ENCODE peak calls at places on chromosomes 6 and 20, in five cellular contexts. F is Peyer's patch; C is Daoy; X is stimulated activated CD8-positive, alpha-beta memory T cell treated with anti-CD3 and anti-CD28 coated beads, Interleukin-2, amount 100 ng/mL, for 1 hour; P is A549. Q is an unnamed sample.
A peak's percentile ranks its signal among the peaks of the same experiment; 100 is the strongest.

GRCh38 chr20:22805219-22805618 is 220.8 kb upstream of the FOXA2 start:
- DNase-seq in P (peak; percentile 33), C (peak; percentile 50), F (no peak), X (no peak), Q (peak; percentile 50)

GRCh38 chr20:45111799-45112471 is 3.0 kb downstream of the WFDC5 start:
- DNase-seq in F (no peak), P (no peak), C (no peak), X (no peak), Q (no peak)

GRCh38 chr6:43966374-43966658 is 160.9 kb downstream of the MRPL14 start:
- DNase-seq in C (no peak), X (no peak), F (no peak), P (no peak), Q (no peak)

GRCh38 chr6:11413728-11414127 is 123.8 kb upstream of the TMEM170B start:
- DNase-seq in F (no peak), C (no peak), X (no peak), P (no peak), Q (no peak)

GRCh38 chr6:98039443-98039842 is 756.4 kb upstream of the MMS22L start:
- DNase-seq in P (no peak), C (no peak), X (no peak), F (no peak), Q (no peak)

GRCh38 chr6:28923318-28924102 is at the start of gene TRIM27:
- DNase-seq in C (peak; percentile 96), X (peak; percentile 63), P (peak; percentile 75), F (peak; percentile 95), Q (no peak)

GRCh38 chr6:155013457-155013876 is 18.4 kb downstream of the TIAM2 start:
- DNase-seq in C (no peak), F (no peak), X (no peak), P (no peak), Q (no peak)

GRCh38 chr6:49964064-49964463 is at the start of gene DEFB114:
- DNase-seq in C (no peak), F (no peak), X (no peak), P (no peak), Q (no peak)

GRCh38 chr6:39228111-39228971 is 934 bp downstream of the KCNK5 start:
- DNase-seq in X (no peak), C (no peak), F (no peak), P (no peak), Q (no peak)

GRCh38 chr6:33702345-33702977 is 9.0 kb downstream of the UQCC2 start:
- DNase-seq in X (no peak), P (peak; percentile 74), F (peak; percentile 73), C (peak; percentile 59), Q (no peak)

GRCh38 chr20:38450412-38450975 is 15.4 kb upstream of the SNHG17 start:
- DNase-seq in X (no peak), F (no peak), C (peak; percentile 81), P (no peak), Q (no peak)

GRCh38 chr20:48260370-48260769 is 475.1 kb upstream of the SULF2 start:
- DNase-seq in F (no peak), C (no peak), X (no peak), P (no peak), Q (no peak)

GRCh38 chr6:129029778-129030177 is 146.8 kb downstream of the LAMA2 start:
- DNase-seq in F (no peak), P (no peak), X (no peak), C (no peak), Q (no peak)

GRCh38 chr6:4271761-4272505 is 136.6 kb upstream of the ECI2 start:
- DNase-seq in C (no peak), F (no peak), P (no peak), X (no peak), Q (no peak)

GRCh38 chr6:17099401-17100059 is 2.3 kb upstream of the STMND1 start:
- DNase-seq in C (no peak), X (no peak), P (no peak), F (no peak), Q (no peak)

GRCh38 chr6:108293527-108294296 is 1.1 kb upstream of the AFG1L start:
- DNase-seq in F (no peak), P (no peak), X (no peak), C (no peak), Q (no peak)

GRCh38 chr6:13098808-13099570 is 229.3 kb downstream of the TBC1D7 start:
- DNase-seq in P (no peak), C (no peak), F (no peak), X (no peak), Q (no peak)

GRCh38 chr20:17965042-17965697 is 3.4 kb downstream of the SNX5 start:
- DNase-seq in F (peak; percentile 49), X (no peak), P (no peak), C (no peak), Q (no peak)

GRCh38 chr6:142242269-142242668 is 59.5 kb upstream of the ADGRG6 start:
- DNase-seq in F (no peak), P (no peak), X (no peak), C (no peak), Q (no peak)

GRCh38 chr6:45105170-45105820 is 222.8 kb upstream of the RUNX2 start:
- DNase-seq in P (no peak), X (no peak), C (peak; percentile 39), F (no peak), Q (no peak)

GRCh38 chr6:43912598-43913387 is 142.8 kb downstream of the VEGFA start:
- DNase-seq in C (no peak), F (no peak), P (no peak), X (no peak), Q (no peak)

GRCh38 chr20:23092409-23092756 is 6.3 kb upstream of the CD93 start:
- DNase-seq in F (peak; percentile 13), P (no peak), X (no peak), C (no peak), Q (no peak)

GRCh38 chr6:157732007-157732406 is 91.0 kb upstream of the SNX9 start:
- DNase-seq in C (no peak), X (no peak), F (no peak), P (no peak), Q (no peak)

GRCh38 chr6:14804444-14805210 is 441.2 kb upstream of the JARID2 start:
- DNase-seq in F (peak; percentile 91), X (no peak), P (no peak), C (peak; percentile 77), Q (peak; percentile 51)

GRCh38 chr20:20593447-20594170 is 118.8 kb downstream of the RALGAPA2 start:
- DNase-seq in C (peak; percentile 12), F (no peak), X (no peak), P (peak; percentile 51), Q (no peak)

GRCh38 chr6:87968435-87969278 is 79.0 kb upstream of the SPACA1 start:
- DNase-seq in C (peak; percentile 11), X (no peak), F (peak; percentile 55), P (peak; percentile 1), Q (no peak)

GRCh38 chr20:35146299-35146921 is 726 bp downstream of the EDEM2 start:
- DNase-seq in X (no peak), F (peak; percentile 66), P (peak; percentile 78), C (peak; percentile 23), Q (no peak)

GRCh38 chr6:85403331-85404015 is 46.4 kb upstream of the NT5E start:
- DNase-seq in X (no peak), P (no peak), F (no peak), C (peak; percentile 85), Q (peak; percentile 63)

Q was measured in BJ.